ENCODE peak calls at places on chromosomes 6 and 20, in four cellular contexts. O is NCI-H2171, V is SW480, U is GOT3. G is an unnamed sample.

GRCh38 chr20:24776755-24777271 is 172.3 kb upstream of the CST7 start:
- DNase-seq in U (no peak), V (no peak), O (no peak), G (no peak)

GRCh38 chr6:39804666-39805065 is 12.5 kb downstream of the DAAM2 start:
- DNase-seq in U (no peak), O (no peak), V (no peak), G (no peak)

GRCh38 chr20:17530716-17531536 is at the start of gene BFSP1:
- DNase-seq in V (peak), O (peak), U (no peak), G (peak)

GRCh38 chr6:4486543-4487319 is 289.5 kb upstream of the CDYL start:
- DNase-seq in O (no peak), V (no peak), U (no peak), G (no peak)

GRCh38 chr6:27565839-27566779 is 93.2 kb upstream of the ZNF184 start:
- DNase-seq in U (no peak), V (no peak), O (no peak), G (no peak)

GRCh38 chr6:42374027-42374669 is 77.6 kb downstream of the TRERF1 start:
- DNase-seq in V (no peak), U (no peak), O (no peak), G (no peak)

GRCh38 chr6:33018904-33019303 is 9.5 kb upstream of the HLA-DOA start:
- DNase-seq in V (peak), U (no peak), O (no peak), G (no peak)

GRCh38 chr6:10276106-10276505 is 138.8 kb downstream of the TFAP2A start:
- DNase-seq in V (no peak), O (no peak), U (no peak), G (no peak)

GRCh38 chr6:117288083-117288715 is 22.8 kb downstream of the VGLL2 start:
- DNase-seq in U (no peak), O (no peak), V (no peak), G (no peak)

GRCh38 chr6:37623666-37624065 is 74.0 kb downstream of the MDGA1 start:
- DNase-seq in V (no peak), U (no peak), O (no peak), G (no peak)

GRCh38 chr6:40978687-40979289 is 60.2 kb downstream of the UNC5CL start:
- DNase-seq in O (no peak), U (no peak), V (no peak), G (no peak)

GRCh38 chr20:6178537-6178936 is 55.7 kb upstream of the FERMT1 start:
- DNase-seq in O (no peak), U (no peak), V (peak), G (no peak)

GRCh38 chr6:66865771-66866170 is 1158.7 kb upstream of the EYS start:
- DNase-seq in V (no peak), U (no peak), O (no peak), G (no peak)

G was measured in T1000.